ENCODE peak calls at places on chromosomes 4 and X, in eight cellular contexts. X is gastrocnemius medialis; M is prostate gland; P is neural progenitor cell; W is dorsolateral prefrontal cortex; D is effector memory CD4-positive, alpha-beta T cell; G is colonic mucosa; C is aorta. Z is an unnamed sample.
A peak's percentile ranks its signal among the peaks of the same experiment; 100 is the strongest.

GRCh38 chr4:52376107-52376704 is 282.9 kb downstream of the USP46 start:
- DNase-seq in X (no peak), M (no peak), P (peak; percentile 72), W (no peak), D (no peak), G (peak; percentile 24), C (no peak), Z (peak; percentile 22)

GRCh38 chrX:40844476-40844875 is 109.1 kb upstream of the MED14 start:
- DNase-seq in X (no peak), M (no peak), P (no peak), W (no peak), D (no peak), G (no peak), C (no peak), Z (no peak)

GRCh38 chr4:86036729-86037128 is 323.1 kb downstream of the MAPK10 start:
- DNase-seq in X (no peak), M (no peak), P (no peak), W (no peak), D (no peak), G (no peak), C (no peak), Z (no peak)

GRCh38 chrX:76433219-76433618 is 5.7 kb downstream of the MAGEE1 start:
- DNase-seq in X (no peak), M (no peak), P (peak; percentile 10), W (no peak), D (no peak), G (no peak), C (no peak), Z (no peak)

GRCh38 chr4:107893171-107894137 is 37.9 kb upstream of the CYP2U1 start:
- DNase-seq in X (no peak), M (no peak), P (no peak), W (no peak), D (no peak), G (no peak), C (no peak), Z (no peak)

GRCh38 chr4:1405636-1406415 is 416 bp downstream of the NKX1-1 start:
- DNase-seq in X (no peak), M (peak; percentile 2), P (no peak), W (no peak), D (no peak), G (peak; percentile 14), C (peak; percentile 76), Z (no peak)

GRCh38 chr4:89134775-89135319 is 23.5 kb downstream of the TIGD2 start:
- DNase-seq in X (no peak), M (no peak), P (no peak), W (no peak), D (no peak), G (no peak), C (no peak), Z (no peak)

GRCh38 chr4:66059131-66059530 is 388.8 kb upstream of the EPHA5 start:
- DNase-seq in X (no peak), M (no peak), P (no peak), W (no peak), D (no peak), G (no peak), C (no peak), Z (no peak)

GRCh38 chr4:94491322-94491721 is 39.6 kb downstream of the PDLIM5 start:
- DNase-seq in X (no peak), M (no peak), P (no peak), W (no peak), D (no peak), G (no peak), C (no peak), Z (no peak)

GRCh38 chrX:19373034-19373891 is 29.5 kb downstream of the PDHA1 start:
- DNase-seq in X (no peak), M (no peak), P (peak; percentile 13), W (no peak), D (no peak), G (no peak), C (peak; percentile 76), Z (no peak)

GRCh38 chrX:45157647-45158046 is 43.0 kb downstream of the DIPK2B start:
- DNase-seq in X (no peak), M (no peak), P (no peak), W (no peak), D (no peak), G (no peak), C (no peak), Z (no peak)

GRCh38 chr4:145827885-145828284 is 110.7 kb downstream of the ZNF827 start:
- DNase-seq in X (no peak), M (no peak), P (no peak), W (no peak), D (no peak), G (no peak), C (no peak), Z (peak; percentile 12)

GRCh38 chr4:24321637-24322036 is 262.7 kb downstream of the DHX15 start:
- DNase-seq in X (no peak), M (no peak), P (peak; percentile 96), W (no peak), D (no peak), G (no peak), C (no peak), Z (no peak)

GRCh38 chr4:2300431-2300861 is 38.5 kb upstream of the MXD4 start:
- DNase-seq in X (no peak), M (no peak), P (no peak), W (no peak), D (no peak), G (no peak), C (peak; percentile 59), Z (no peak)

DNA sequence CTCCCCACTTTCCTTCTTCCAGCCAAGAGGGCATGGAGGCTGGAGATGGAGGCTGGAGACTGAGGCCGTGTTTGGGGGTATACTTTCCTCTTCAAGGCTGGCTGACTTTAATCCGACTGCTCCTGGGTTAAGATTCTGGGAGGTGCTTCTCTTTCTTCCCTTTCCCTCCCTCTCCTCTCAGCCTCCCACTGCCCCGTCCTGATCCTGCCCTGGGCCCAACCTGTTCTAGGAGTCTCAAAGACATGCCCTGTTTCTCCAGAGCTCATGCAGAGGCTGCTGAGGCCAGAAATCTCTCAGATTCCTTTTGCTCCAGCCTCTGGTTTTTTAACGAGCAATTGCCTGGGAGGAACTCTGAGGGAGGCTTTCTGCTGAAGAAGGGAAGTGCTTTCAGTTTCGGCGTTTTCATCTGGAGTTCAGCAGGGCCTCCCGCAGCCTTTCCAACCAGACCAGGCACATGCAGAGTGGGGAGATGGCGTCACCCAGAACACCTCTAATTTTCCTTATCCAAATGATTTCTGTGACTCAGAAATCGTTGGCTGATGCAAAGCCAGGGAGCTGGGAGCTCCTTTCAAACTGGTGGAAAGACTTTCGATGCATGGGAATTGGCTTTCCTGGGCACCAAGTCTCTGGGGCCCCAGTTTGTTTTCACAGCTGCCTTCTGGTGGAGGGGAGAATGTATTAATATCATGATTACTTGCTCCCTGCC is 34.5 kb upstream of the FAM9C start:
- DNase-seq in X (peak; percentile 28), M (peak; percentile 4), P (peak; percentile 20), W (no peak), D (no peak), G (peak; percentile 54), C (no peak), Z (no peak)
- H3K27ac ChIP-seq in X (peak overlapping the region; percentile 53), M (peak overlapping the region; percentile 60), P (peak overlapping the region; percentile 7), W (peak overlapping the region; percentile 71), D (peak overlapping the region; percentile 65), G (peak overlapping the region; percentile 71), C (no peak overlapping the region), Z (peak overlapping the region; percentile 62)

GRCh38 chr4:168848977-168849687 is 160.9 kb downstream of the CBR4 start:
- DNase-seq in X (no peak), M (no peak), P (peak; percentile 74), W (no peak), D (no peak), G (no peak), C (no peak), Z (no peak)

GRCh38 chr4:168850016-168850415 is 160.0 kb downstream of the CBR4 start:
- DNase-seq in X (no peak), M (no peak), P (no peak), W (no peak), D (no peak), G (no peak), C (no peak), Z (no peak)

GRCh38 chr4:168846414-168846813 is 163.6 kb downstream of the CBR4 start:
- DNase-seq in X (no peak), M (no peak), P (no peak), W (no peak), D (no peak), G (no peak), C (no peak), Z (no peak)

GRCh38 chr4:168845897-168846296 is 164.2 kb downstream of the CBR4 start:
- DNase-seq in X (no peak), M (no peak), P (no peak), W (no peak), D (no peak), G (no peak), C (no peak), Z (no peak)

GRCh38 chr4:168848112-168848511 is 161.9 kb downstream of the CBR4 start:
- DNase-seq in X (no peak), M (peak; percentile 29), P (peak; percentile 29), W (no peak), D (no peak), G (no peak), C (no peak), Z (no peak)
- H3K4me3 ChIP-seq in X (peak overlapping the region; percentile 34), M (no peak overlapping the region), P (no peak overlapping the region), W (no peak overlapping the region), D (no peak overlapping the region), G (no peak overlapping the region), C (peak overlapping the region; percentile 15), Z (no peak overlapping the region)

DNA sequence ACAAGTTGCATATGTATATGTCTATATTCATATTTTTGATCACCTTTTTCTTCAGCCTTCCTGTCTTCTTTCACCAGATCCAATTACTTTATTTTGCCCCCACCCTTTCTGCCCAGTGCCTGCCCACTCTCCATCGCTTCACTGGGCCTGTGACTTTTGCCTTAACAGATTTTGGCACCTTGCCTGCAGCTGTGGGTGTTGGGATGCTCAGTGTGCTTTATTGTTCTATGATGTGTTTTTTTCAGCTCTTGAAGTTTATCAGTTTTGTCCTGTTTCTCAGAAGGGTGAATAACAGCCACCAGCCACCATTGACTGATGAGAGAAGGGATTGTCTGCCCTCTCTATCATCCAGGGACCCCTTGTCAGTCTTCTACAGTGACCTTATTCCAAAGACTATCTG is 77.2 kb upstream of the GALNT7 start:
- DNase-seq in X (no peak), M (no peak), P (no peak), W (no peak), D (no peak), G (no peak), C (no peak), Z (no peak)
- H3K27me3 ChIP-seq in X (no peaks in the 10 kb centered on the region), M (no peaks in the 10 kb centered on the region), P (no peaks in the 10 kb centered on the region), W (no peaks in the 10 kb centered on the region), D (no peaks in the 10 kb centered on the region), G (no peaks in the 10 kb centered on the region), C (peaks cover 2% of the 10 kb centered on the region), Z (no peaks in the 10 kb centered on the region)

DNA sequence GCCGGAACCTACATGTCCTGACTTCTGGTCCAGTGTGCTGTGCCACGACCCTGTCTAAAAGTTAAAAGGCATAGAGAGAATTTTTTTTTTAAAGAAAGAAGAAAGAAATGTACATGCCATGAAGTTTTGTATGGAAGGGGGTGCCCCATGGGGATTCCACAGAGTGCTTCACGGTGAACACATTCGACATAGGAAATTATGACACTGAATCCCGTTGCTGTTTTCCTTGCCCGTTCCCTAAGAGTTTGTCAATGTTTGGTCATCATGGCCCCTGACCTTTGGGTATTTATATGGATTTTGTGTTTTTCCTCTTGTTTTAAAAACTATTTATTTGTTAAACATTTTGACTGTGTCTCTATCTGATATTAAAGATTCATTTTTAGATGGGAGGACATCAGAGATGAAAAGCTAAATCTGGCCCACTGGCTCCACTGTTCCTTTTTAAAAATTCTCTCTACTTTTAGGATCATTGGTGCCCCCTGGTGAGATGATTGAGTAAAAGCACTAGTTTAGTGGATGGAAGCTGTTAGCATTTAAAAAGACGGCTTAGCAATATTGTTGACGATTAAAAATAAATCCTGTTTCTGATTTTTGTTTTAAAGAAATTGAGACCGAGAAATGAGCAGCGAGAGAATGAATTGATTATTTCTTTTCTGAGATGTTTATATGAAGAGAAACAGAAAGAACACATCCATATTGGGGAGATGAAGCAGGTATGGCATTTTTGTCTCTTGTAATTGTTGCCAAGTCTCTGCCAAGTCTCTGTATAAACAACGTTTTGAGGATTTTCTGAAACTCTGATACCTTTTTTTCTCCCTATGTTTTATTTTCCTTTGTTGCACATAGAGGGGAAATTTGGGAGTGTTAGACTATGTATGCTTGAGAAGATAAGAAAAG is 75.0 kb downstream of the PTTG2 start:
- DNase-seq in X (no peak), M (peak; percentile 63), P (peak; percentile 78), W (no peak), D (peak; percentile 16), G (peak; percentile 55), C (no peak), Z (peak; percentile 59)
- H3K27ac ChIP-seq in X (no peak overlapping the region), M (no peak overlapping the region), P (no peak overlapping the region), W (no peak overlapping the region), D (no peak overlapping the region), G (no peak overlapping the region), C (no peak overlapping the region), Z (no peak overlapping the region)

Z was measured in CD4-positive, alpha-beta memory T cell.